ENCODE peak calls at places on chromosome 2, in seven cellular contexts. W is Peyer's patch; Z is BJ; Y is tibial artery; D is GM23248; H is CD8-positive, alpha-beta T cell; T is breast epithelium. L is an unnamed sample.
A peak's percentile ranks its signal among the peaks of the same experiment; 100 is the strongest.

GRCh38 chr2:26355038-26355995 is 8.7 kb upstream of the ADGRF3 start:
- DNase-seq in W (no peak), Z (peak; percentile 72), Y (no peak), D (peak; percentile 93), H (no peak), T (no peak), L (no peak)

GRCh38 chr2:199596549-199596948 is 138.8 kb upstream of the SATB2 start:
- DNase-seq in W (no peak), Z (no peak), Y (no peak), D (peak; percentile 45), H (no peak), T (no peak), L (no peak)

GRCh38 chr2:190999058-190999457 is 14.9 kb downstream of the STAT1 start:
- DNase-seq in W (no peak), Z (no peak), Y (no peak), D (no peak), H (no peak), T (no peak), L (no peak)

GRCh38 chr2:191291471-191291870 is 46.3 kb downstream of the MYO1B start:
- DNase-seq in W (no peak), Z (no peak), Y (no peak), D (peak; percentile 39), H (no peak), T (no peak), L (no peak)

GRCh38 chr2:128260239-128261138 is 58.2 kb downstream of the HS6ST1 start:
- DNase-seq in W (no peak), Z (peak; percentile 26), Y (no peak), D (peak; percentile 98), H (no peak), T (peak; percentile 57), L (no peak)

GRCh38 chr2:168278424-168278888 is 31.1 kb upstream of the STK39 start:
- DNase-seq in W (no peak), Z (peak; percentile 52), Y (no peak), D (peak; percentile 37), H (no peak), T (no peak), L (peak; percentile 72)

GRCh38 chr2:187590175-187590574 is 35.9 kb upstream of the TFPI start:
- DNase-seq in W (no peak), Z (no peak), Y (no peak), D (no peak), H (no peak), T (no peak), L (no peak)

GRCh38 chr2:157318884-157319283 is 6.7 kb downstream of the ERMN start:
- DNase-seq in W (no peak), Z (no peak), Y (no peak), D (no peak), H (no peak), T (no peak), L (no peak)

GRCh38 chr2:41722668-41723369 is 325.0 kb upstream of the PKDCC start:
- DNase-seq in W (no peak), Z (no peak), Y (peak; percentile 83), D (no peak), H (no peak), T (no peak), L (no peak)

GRCh38 chr2:105853354-105854088 is 108.8 kb downstream of the NCK2 start:
- DNase-seq in W (no peak), Z (no peak), Y (no peak), D (no peak), H (no peak), T (peak; percentile 57), L (no peak)

GRCh38 chr2:50346586-50347351 is 685.2 kb downstream of the NRXN1 start:
- DNase-seq in W (no peak), Z (no peak), Y (no peak), D (no peak), H (no peak), T (no peak), L (no peak)

DNA sequence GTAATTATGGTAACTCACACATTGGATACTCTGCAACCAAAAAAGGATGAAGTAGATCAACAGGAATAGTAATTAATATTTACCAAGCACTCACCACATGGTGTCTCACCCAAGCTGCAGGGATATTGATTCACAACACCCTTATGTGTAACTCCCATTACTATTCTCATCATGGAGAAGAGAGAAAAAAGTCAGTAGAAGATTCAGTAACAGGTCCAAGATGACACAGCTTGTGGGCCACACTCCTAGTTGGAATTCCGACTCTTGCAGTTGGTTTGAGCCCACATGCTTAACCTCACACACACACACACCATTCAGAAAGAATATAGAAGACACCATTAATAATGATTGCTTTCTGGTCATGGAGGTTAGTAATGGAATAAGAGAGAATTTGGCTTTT is 1.7 kb upstream of the MLPH start:
- DNase-seq in W (no peak), Z (no peak), Y (no peak), D (peak; percentile 27), H (no peak), T (no peak), L (no peak)
- H3K27me3 ChIP-seq in W (peaks cover 9% of the 10 kb centered on the region), Z (no peaks in the 10 kb centered on the region), Y (peaks cover 34% of the 10 kb centered on the region), D (no peaks in the 10 kb centered on the region), H (no peaks in the 10 kb centered on the region), T (no peaks in the 10 kb centered on the region), L (peaks cover 97% of the 10 kb centered on the region)

DNA sequence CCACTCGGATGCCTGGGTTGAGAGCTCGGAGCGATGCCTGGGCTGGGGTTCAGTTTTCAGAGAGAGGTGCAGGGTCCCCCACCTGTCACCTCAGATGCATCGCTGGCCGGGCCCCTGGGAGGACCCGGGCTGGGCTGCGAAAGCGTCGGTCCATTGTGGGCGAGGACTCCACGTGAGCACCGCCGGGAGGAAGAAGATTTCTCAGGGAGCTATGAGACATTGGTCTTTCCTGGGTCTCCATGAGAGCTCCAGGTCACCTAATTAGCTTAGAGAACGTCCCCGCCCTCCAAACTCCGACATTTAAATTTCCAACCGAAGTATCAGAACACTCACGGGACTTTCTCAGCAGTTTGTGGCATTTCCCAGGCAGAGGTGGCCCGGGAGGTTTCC is 2.2 kb downstream of the FBLN7 start:
- DNase-seq in W (no peak), Z (no peak), Y (no peak), D (no peak), H (no peak), T (no peak), L (no peak)
- H3K27me3 ChIP-seq in W (no peaks in the 10 kb centered on the region), Z (no peaks in the 10 kb centered on the region), Y (no peaks in the 10 kb centered on the region), D (no peaks in the 10 kb centered on the region), H (peaks cover 4% of the 10 kb centered on the region), T (no peaks in the 10 kb centered on the region), L (no peaks in the 10 kb centered on the region)

GRCh38 chr2:133576714-133577113 is 8.5 kb upstream of the NCKAP5 start:
- DNase-seq in W (no peak), Z (no peak), Y (no peak), D (no peak), H (no peak), T (no peak), L (no peak)
- H3K27me3 ChIP-seq in W (no peaks in the 10 kb centered on the region), Z (no peaks in the 10 kb centered on the region), Y (no peaks in the 10 kb centered on the region), D (no peaks in the 10 kb centered on the region), H (no peaks in the 10 kb centered on the region), T (no peaks in the 10 kb centered on the region), L (no peaks in the 10 kb centered on the region)

DNA sequence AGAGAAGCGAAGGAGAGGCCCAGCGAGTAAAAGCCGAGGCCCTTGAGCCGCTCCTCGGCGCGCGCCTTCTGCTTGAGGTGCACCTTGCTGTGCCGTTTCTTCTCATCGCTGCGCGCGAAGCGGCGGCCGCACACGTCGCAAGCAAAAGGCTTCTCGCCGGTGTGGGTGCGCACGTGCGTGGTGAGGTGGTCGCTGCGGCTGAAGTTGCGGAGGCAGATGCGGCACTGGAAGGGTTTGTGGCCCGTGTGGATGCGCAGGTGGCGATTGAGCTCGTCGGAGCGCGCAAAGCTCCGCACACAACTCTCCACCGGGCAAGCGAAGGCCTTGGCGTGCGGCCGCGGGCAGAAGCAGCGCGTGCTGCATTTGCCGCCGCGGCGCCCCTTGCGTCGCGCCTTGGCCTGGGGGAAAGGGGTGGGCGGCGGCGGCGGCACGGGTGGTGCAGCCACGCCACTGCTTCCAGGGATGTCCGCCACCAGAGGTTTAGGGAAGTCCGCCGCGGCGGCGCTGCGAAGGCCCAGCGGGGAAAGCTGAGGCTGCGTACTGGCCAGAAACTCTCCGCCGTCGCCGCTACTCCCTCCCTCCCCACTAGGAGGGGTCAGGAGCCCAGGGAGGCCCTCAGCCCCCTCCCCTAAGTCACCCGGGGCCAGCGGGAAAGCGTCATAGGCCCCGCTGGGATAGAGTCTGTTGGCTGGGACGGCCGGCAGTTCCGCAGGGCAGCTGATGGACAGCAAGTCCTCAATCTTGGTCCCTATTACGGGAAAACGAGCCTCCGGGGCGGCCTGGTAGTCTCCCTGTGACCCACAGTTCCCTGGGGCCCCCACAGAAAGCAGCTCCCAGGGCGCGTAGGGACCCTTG is 1.7 kb downstream of the EGR4 start:
- DNase-seq in W (no peak), Z (no peak), Y (no peak), D (no peak), H (no peak), T (no peak), L (peak; percentile 87)
- H3K27me3 ChIP-seq in W (peaks cover 26% of the 10 kb centered on the region), Z (peaks cover 51% of the 10 kb centered on the region), Y (peaks cover 89% of the 10 kb centered on the region), D (peaks cover 56% of the 10 kb centered on the region), H (peaks cover 29% of the 10 kb centered on the region), T (peaks cover 12% of the 10 kb centered on the region), L (peaks cover 56% of the 10 kb centered on the region)

DNA sequence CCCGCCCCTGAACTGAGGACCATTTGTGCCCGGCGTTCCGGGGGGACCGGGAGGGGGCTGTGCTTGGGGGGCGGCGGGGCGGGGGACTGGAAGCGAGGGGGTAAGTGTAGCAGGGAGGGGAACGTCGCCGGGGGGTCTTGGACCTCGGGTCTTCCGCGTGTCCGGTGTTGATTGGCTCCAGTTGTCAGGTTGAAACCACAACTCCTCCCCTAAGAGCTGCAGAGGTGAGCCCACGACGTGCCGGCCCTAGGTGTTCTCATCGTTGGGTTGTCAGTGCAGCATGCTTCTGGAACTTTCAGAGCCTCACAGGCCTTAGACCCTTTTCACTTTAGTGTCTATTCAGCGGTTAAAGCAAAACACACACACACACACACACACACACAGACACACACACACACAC is 6.6 kb upstream of the DLX2 start:
- DNase-seq in W (no peak), Z (no peak), Y (no peak), D (no peak), H (no peak), T (no peak), L (no peak)
- H3K27me3 ChIP-seq in W (peaks cover 41% of the 10 kb centered on the region), Z (no peaks in the 10 kb centered on the region), Y (peaks cover 70% of the 10 kb centered on the region), D (no peaks in the 10 kb centered on the region), H (peaks cover 39% of the 10 kb centered on the region), T (peaks cover 4% of the 10 kb centered on the region), L (peaks cover 10% of the 10 kb centered on the region)

DNA sequence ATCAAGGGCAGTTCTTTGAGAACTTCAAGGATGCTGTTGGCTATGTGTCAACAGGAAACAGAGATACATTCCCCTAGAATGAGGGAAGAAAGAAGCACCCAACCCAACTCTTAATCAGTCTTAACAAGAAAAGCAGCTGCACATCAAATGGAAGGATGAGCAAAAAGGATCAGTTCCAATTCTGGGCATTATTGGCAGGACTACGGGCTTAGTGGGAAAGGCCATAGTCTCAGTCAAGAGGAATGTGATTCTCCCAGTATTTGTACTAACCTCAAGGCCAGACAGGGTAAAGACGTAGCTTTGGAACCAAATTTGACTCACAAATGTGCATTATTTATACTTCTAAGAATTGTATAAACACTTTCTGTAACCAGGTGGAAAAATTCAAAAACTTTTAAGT is 18.2 kb downstream of the BMP10 start:
- DNase-seq in W (no peak), Z (no peak), Y (no peak), D (peak; percentile 14), H (no peak), T (no peak), L (no peak)
- H3K27me3 ChIP-seq in W (no peaks in the 10 kb centered on the region), Z (peaks cover 14% of the 10 kb centered on the region), Y (peaks cover 6% of the 10 kb centered on the region), D (peaks cover 20% of the 10 kb centered on the region), H (no peaks in the 10 kb centered on the region), T (no peaks in the 10 kb centered on the region), L (peaks cover 71% of the 10 kb centered on the region)

L was measured in WERI-Rb-1.